ENCODE peak calls at places on chromosomes 5 and 9, in six cellular contexts. K is HepG2, W is fibroblast of lung, A is fibroblast of the aortic adventitia, S is right atrium auricular region, G is SJSA1. E is an unnamed sample.

GRCh38 chr9:38087934-38088925 is 19.2 kb upstream of the SHB start:
- DNase-seq in K (peak; percentile 39), W (peak; percentile 42), A (peak; percentile 53), S (peak; percentile 77), G (peak; percentile 48), E (no peak)

GRCh38 chr9:136994180-136994884 is 2.0 kb downstream of the CLIC3 start:
- DNase-seq in K (no peak), W (no peak), A (no peak), S (no peak), G (no peak), E (no peak)

GRCh38 chr9:12604154-12604825 is 88.9 kb upstream of the TYRP1 start:
- DNase-seq in K (no peak), W (peak; percentile 31), A (peak; percentile 14), S (no peak), G (no peak), E (no peak)

GRCh38 chr9:94173632-94174031 is 85.5 kb upstream of the ZNF169 start:
- DNase-seq in K (no peak), W (no peak), A (no peak), S (no peak), G (no peak), E (no peak)

GRCh38 chr5:137689306-137689705 is 46.6 kb downstream of the KLHL3 start:
- DNase-seq in K (no peak), W (no peak), A (no peak), S (no peak), G (no peak), E (no peak)

GRCh38 chr5:133123297-133123696 is 71.5 kb downstream of the HSPA4 start:
- DNase-seq in K (no peak), W (no peak), A (no peak), S (peak; percentile 13), G (no peak), E (no peak)

GRCh38 chr5:12177851-12178250 is 273.6 kb upstream of the CTNND2 start:
- DNase-seq in K (no peak), W (no peak), A (no peak), S (no peak), G (no peak), E (no peak)

GRCh38 chr5:154391788-154392187 is 54.0 kb upstream of the SAP30L start:
- DNase-seq in K (no peak), W (no peak), A (no peak), S (no peak), G (no peak), E (no peak)

GRCh38 chr9:79469164-79469563 is 102.6 kb upstream of the TLE4 start:
- DNase-seq in K (no peak), W (no peak), A (no peak), S (no peak), G (no peak), E (no peak)

GRCh38 chr5:176653401-176653800 is 6.1 kb downstream of the TSPAN17 start:
- DNase-seq in K (no peak), W (no peak), A (peak; percentile 20), S (no peak), G (no peak), E (no peak)

GRCh38 chr5:52989025-52989780 is at the start of gene ITGA2:
- DNase-seq in K (peak; percentile 74), W (peak; percentile 47), A (peak; percentile 60), S (no peak), G (peak; percentile 53), E (no peak)

GRCh38 chr5:17282283-17283120 is 65.1 kb downstream of the BASP1 start:
- DNase-seq in K (no peak), W (no peak), A (peak; percentile 6), S (no peak), G (no peak), E (no peak)

GRCh38 chr9:108180511-108180910 is 675.3 kb downstream of the ACTL7B start:
- DNase-seq in K (no peak), W (peak; percentile 18), A (no peak), S (no peak), G (no peak), E (no peak)

GRCh38 chr5:16617272-16617973 is 626 bp upstream of the RETREG1 start:
- DNase-seq in K (no peak), W (no peak), A (no peak), S (no peak), G (no peak), E (no peak)

GRCh38 chr5:179300834-179301233 is 44.4 kb downstream of the ADAMTS2 start:
- DNase-seq in K (no peak), W (peak; percentile 34), A (peak; percentile 30), S (no peak), G (no peak), E (no peak)

GRCh38 chr9:136856078-136856474 is 3.9 kb downstream of the MAMDC4 start:
- DNase-seq in K (no peak), W (no peak), A (no peak), S (no peak), G (no peak), E (no peak)

GRCh38 chr9:90741036-90741435 is 60.6 kb upstream of the SYK start:
- DNase-seq in K (no peak), W (no peak), A (no peak), S (no peak), G (no peak), E (no peak)

GRCh38 chr9:2060425-2060824 is 45.3 kb downstream of the SMARCA2 start:
- DNase-seq in K (no peak), W (peak; percentile 13), A (peak; percentile 25), S (no peak), G (no peak), E (no peak)

GRCh38 chr5:173984218-173984617 is 4.8 kb upstream of the C5orf47 start:
- DNase-seq in K (peak; percentile 57), W (peak; percentile 12), A (peak; percentile 19), S (no peak), G (no peak), E (no peak)

GRCh38 chr5:135985946-135986345 is 31.2 kb upstream of the LECT2 start:
- DNase-seq in K (no peak), W (no peak), A (no peak), S (no peak), G (no peak), E (no peak)

GRCh38 chr9:112299514-112299913 is 33.9 kb downstream of the PTBP3 start:
- DNase-seq in K (peak; percentile 40), W (peak; percentile 80), A (peak; percentile 82), S (no peak), G (no peak), E (peak; percentile 19)

GRCh38 chr5:157563373-157564148 is 12.0 kb downstream of the ADAM19 start:
- DNase-seq in K (no peak), W (peak; percentile 87), A (peak; percentile 98), S (no peak), G (peak; percentile 70), E (no peak)

GRCh38 chr5:168793844-168794837 is 215.0 kb upstream of the PANK3 start:
- DNase-seq in K (peak; percentile 33), W (peak; percentile 14), A (peak; percentile 63), S (peak; percentile 64), G (no peak), E (no peak)

GRCh38 chr5:171426266-171426665 is 6.8 kb downstream of the FGF18 start:
- DNase-seq in K (no peak), W (no peak), A (no peak), S (peak; percentile 46), G (peak; percentile 38), E (no peak)

GRCh38 chr5:84603557-84604185 is 219.0 kb upstream of the EDIL3 start:
- DNase-seq in K (no peak), W (peak; percentile 90), A (peak; percentile 94), S (no peak), G (no peak), E (no peak)

GRCh38 chr5:179119415-179120170 is 59.4 kb downstream of the ZNF354C start:
- DNase-seq in K (no peak), W (no peak), A (no peak), S (peak; percentile 48), G (no peak), E (no peak)

GRCh38 chr5:177426566-177427210 is at the start of gene GRK6:
- DNase-seq in K (no peak), W (no peak), A (no peak), S (no peak), G (peak; percentile 63), E (no peak)

GRCh38 chr9:92656537-92656925 is 13.4 kb downstream of the IPPK start:
- DNase-seq in K (no peak), W (no peak), A (no peak), S (no peak), G (no peak), E (no peak)

GRCh38 chr5:107235167-107235566 is 435.6 kb downstream of the EFNA5 start:
- DNase-seq in K (no peak), W (no peak), A (no peak), S (no peak), G (no peak), E (no peak)

GRCh38 chr5:177344891-177345290 is 6.6 kb downstream of the LMAN2 start:
- DNase-seq in K (no peak), W (no peak), A (no peak), S (no peak), G (no peak), E (no peak)

GRCh38 chr9:112777914-112778313 is 27.4 kb downstream of the SNX30 start:
- DNase-seq in K (no peak), W (no peak), A (no peak), S (no peak), G (no peak), E (no peak)

GRCh38 chr5:171155621-171156020 is 153.4 kb upstream of the TLX3 start:
- DNase-seq in K (no peak), W (peak; percentile 33), A (peak; percentile 0), S (no peak), G (no peak), E (no peak)

GRCh38 chr5:150486402-150487198 is 21.3 kb upstream of the NDST1 start:
- DNase-seq in K (peak; percentile 71), W (peak; percentile 60), A (peak; percentile 52), S (no peak), G (peak; percentile 85), E (no peak)

GRCh38 chr5:121199238-121199999 is 652.3 kb upstream of the FTMT start:
- DNase-seq in K (no peak), W (peak; percentile 96), A (peak; percentile 77), S (no peak), G (no peak), E (no peak)
- H3K4me3 ChIP-seq in K (no peak overlapping the region), W (peak overlapping the region; percentile 9), A (peak overlapping the region; percentile 38), S (no peak overlapping the region), G (no peak overlapping the region), E (no peak overlapping the region)

GRCh38 chr5:92409131-92409530 is 1026.0 kb upstream of the ARRDC3 start:
- DNase-seq in K (no peak), W (peak; percentile 37), A (peak; percentile 45), S (no peak), G (no peak), E (no peak)
- H3K4me3 ChIP-seq in K (no peak overlapping the region), W (no peak overlapping the region), A (no peak overlapping the region), S (no peak overlapping the region), G (no peak overlapping the region), E (no peak overlapping the region)

GRCh38 chr5:141737485-141737884 is 55.5 kb upstream of the ARAP3 start:
- DNase-seq in K (no peak), W (no peak), A (no peak), S (no peak), G (no peak), E (no peak)
- H3K4me3 ChIP-seq in K (no peak overlapping the region), W (no peak overlapping the region), A (no peak overlapping the region), S (no peak overlapping the region), G (no peak overlapping the region), E (no peak overlapping the region)

GRCh38 chr5:148808864-148809642 is 17.4 kb upstream of the ADRB2 start:
- DNase-seq in K (no peak), W (no peak), A (no peak), S (no peak), G (no peak), E (no peak)
- H3K4me3 ChIP-seq in K (peak overlapping the region; percentile 31), W (peak overlapping the region; percentile 0), A (no peak overlapping the region), S (no peak overlapping the region), G (no peak overlapping the region), E (no peak overlapping the region)

E was measured in HFF-Myc.